ENCODE peak calls at places on chromosome 20, in four cellular contexts. U, L, J and I are unnamed samples.

GRCh38 chr20:46108435-46108841 is 9.7 kb upstream of the CD40 start:
- DNase-seq in U (no peak), L (no peak), J (no peak), I (no peak)

GRCh38 chr20:58981564-58982364 is 708 bp downstream of the NELFCD start:
- DNase-seq in J (no peak), U (no peak), L (no peak), I (no peak)

GRCh38 chr20:59912609-59913008 is 20.8 kb downstream of the SYCP2 start:
- DNase-seq in J (no peak), U (no peak), L (no peak), I (no peak)

GRCh38 chr20:9021216-9021615 is 47.7 kb upstream of the PLCB4 start:
- DNase-seq in U (no peak), L (no peak), J (no peak), I (no peak)

GRCh38 chr20:708956-709355 is 33.4 kb upstream of the SCRT2 start:
- DNase-seq in L (no peak), U (no peak), J (no peak), I (peak)

GRCh38 chr20:33119725-33120720 is 40.6 kb downstream of the BPIFB4 start:
- DNase-seq in U (no peak), J (no peak), L (no peak), I (no peak)

GRCh38 chr20:6636209-6637159 is 131.0 kb upstream of the BMP2 start:
- DNase-seq in U (no peak), L (no peak), J (no peak), I (no peak)

GRCh38 chr20:50260480-50261221 is 70.0 kb downstream of the CEBPB start:
- DNase-seq in L (no peak), J (no peak), U (no peak), I (no peak)

GRCh38 chr20:21117521-21117920 is 8.4 kb upstream of the KIZ start:
- DNase-seq in L (no peak), U (no peak), J (no peak), I (no peak)

GRCh38 chr20:38196592-38196991 is 31.5 kb upstream of the TGM2 start:
- DNase-seq in L (no peak), J (no peak), U (no peak), I (no peak)

GRCh38 chr20:38116409-38117165 is 48.5 kb downstream of the TGM2 start:
- DNase-seq in J (no peak), L (no peak), U (no peak), I (no peak)

GRCh38 chr20:57469418-57470211 is 55.3 kb downstream of the CTCFL start:
- DNase-seq in J (no peak), L (no peak), U (no peak), I (no peak)

GRCh38 chr20:19960745-19961144 is 56.4 kb upstream of the NAA20 start:
- DNase-seq in U (no peak), J (no peak), L (no peak), I (no peak)

GRCh38 chr20:12825180-12825579 is 183.6 kb upstream of the SPTLC3 start:
- DNase-seq in J (no peak), L (no peak), U (no peak), I (no peak)

GRCh38 chr20:48776306-48776705 is 51.5 kb downstream of the PREX1 start:
- DNase-seq in J (no peak), U (no peak), L (no peak), I (no peak)

GRCh38 chr20:11035211-11035610 is 361.4 kb upstream of the JAG1 start:
- DNase-seq in J (no peak), U (no peak), L (no peak), I (no peak)

GRCh38 chr20:63679799-63680305 is 16.6 kb upstream of the TNFRSF6B start:
- DNase-seq in L (no peak), U (no peak), J (no peak), I (no peak)

GRCh38 chr20:54477134-54477533 is 1.7 kb downstream of the DOK5 start:
- DNase-seq in J (no peak), U (no peak), L (no peak), I (no peak)

GRCh38 chr20:53582574-53583351 is 10.9 kb downstream of the ZNF217 start:
- DNase-seq in J (peak), L (peak), U (no peak), I (no peak)

GRCh38 chr20:61589055-61589385 is 337.0 kb downstream of the CDH4 start:
- DNase-seq in J (no peak), U (no peak), L (no peak), I (no peak)

GRCh38 chr20:415820-416322 is 7.8 kb downstream of the RBCK1 start:
- DNase-seq in L (no peak), U (no peak), J (no peak), I (no peak)

GRCh38 chr20:46196990-46197389 is 78.9 kb downstream of the CD40 start:
- DNase-seq in U (no peak), L (no peak), J (no peak), I (no peak)

GRCh38 chr20:13119583-13119982 is 101.5 kb upstream of the ISM1 start:
- DNase-seq in U (peak), L (peak), J (no peak), I (peak)

GRCh38 chr20:23456416-23456815 is 3.7 kb upstream of the CST11 start:
- DNase-seq in J (no peak), U (no peak), L (no peak), I (no peak)

GRCh38 chr20:33233129-33233774 is 2.5 kb upstream of the BPIFA1 start:
- DNase-seq in U (no peak), J (no peak), L (no peak), I (peak)

GRCh38 chr20:51318058-51318960 is 224.2 kb downstream of the NFATC2 start:
- DNase-seq in U (peak), L (peak), J (peak), I (peak)

GRCh38 chr20:40654876-40655275 is 34.2 kb downstream of the MAFB start:
- DNase-seq in J (no peak), L (no peak), U (no peak), I (no peak)

GRCh38 chr20:49615401-49616153 is 47.6 kb upstream of the PTGIS start:
- DNase-seq in U (no peak), J (no peak), L (no peak), I (no peak)

GRCh38 chr20:61883867-61884393 is 181.8 kb downstream of the TAF4 start:
- DNase-seq in U (no peak), L (no peak), J (no peak), I (no peak)

GRCh38 chr20:63101781-63102719 is 95.3 kb upstream of the BHLHE23 start:
- DNase-seq in J (peak), U (peak), L (peak), I (peak)

GRCh38 chr20:50073500-50073899 is 39.5 kb downstream of the UBE2V1 start:
- DNase-seq in L (no peak), J (no peak), U (no peak), I (no peak)

GRCh38 chr20:50226093-50226974 is 35.7 kb downstream of the CEBPB start:
- DNase-seq in J (no peak), L (no peak), U (no peak), I (no peak)

GRCh38 chr20:20505554-20505953 is 137.7 kb downstream of the INSM1 start:
- DNase-seq in J (no peak), L (no peak), U (no peak), I (no peak)

GRCh38 chr20:48129319-48129973 is 344.2 kb upstream of the SULF2 start:
- DNase-seq in J (no peak), L (no peak), U (no peak), I (no peak)